ENCODE peak calls at places on chromosomes 16 and 17, in six cellular contexts. One of them, this sample, is unnamed.

GRCh38 chr17:59829217-59830006 is 63.3 kb downstream of the TUBD1 start:
- DNase-seq in stomach: no peak
- DNase-seq in transverse colon: no peak
- DNase-seq in Peyer's patch: peak; percentile 66
- DNase-seq in HCT116: peak; percentile 100
- DNase-seq in heart left ventricle: no peak
- DNase-seq in this sample: no peak

GRCh38 chr17:44331249-44331760 is 6.7 kb upstream of the SLC25A39 start:
- DNase-seq in stomach: peak; percentile 80
- DNase-seq in transverse colon: peak; percentile 83
- DNase-seq in Peyer's patch: peak; percentile 92
- DNase-seq in HCT116: peak; percentile 79
- DNase-seq in heart left ventricle: peak; percentile 66
- DNase-seq in this sample: peak; percentile 91

GRCh38 chr16:87416826-87417471 is 24.8 kb downstream of the MAP1LC3B start:
- DNase-seq in stomach: no peak
- DNase-seq in transverse colon: peak; percentile 42
- DNase-seq in Peyer's patch: no peak
- DNase-seq in HCT116: no peak
- DNase-seq in heart left ventricle: no peak
- DNase-seq in this sample: no peak

GRCh38 chr16:26736084-26736483 is 330.6 kb upstream of the C16orf82 start:
- DNase-seq in stomach: no peak
- DNase-seq in transverse colon: no peak
- DNase-seq in Peyer's patch: no peak
- DNase-seq in HCT116: no peak
- DNase-seq in heart left ventricle: no peak
- DNase-seq in this sample: no peak

GRCh38 chr16:84065536-84066132 is 23.0 kb upstream of the SLC38A8 start:
- DNase-seq in stomach: peak; percentile 53
- DNase-seq in transverse colon: peak; percentile 46
- DNase-seq in Peyer's patch: peak; percentile 81
- DNase-seq in HCT116: peak; percentile 48
- DNase-seq in heart left ventricle: no peak
- DNase-seq in this sample: peak; percentile 85

GRCh38 chr17:35372846-35373531 is 432 bp downstream of the SLFN11 start:
- DNase-seq in stomach: peak; percentile 32
- DNase-seq in transverse colon: peak; percentile 56
- DNase-seq in Peyer's patch: peak; percentile 66
- DNase-seq in HCT116: no peak
- DNase-seq in heart left ventricle: peak; percentile 29
- DNase-seq in this sample: no peak

GRCh38 chr17:48995871-48996695 is 1.1 kb upstream of the IGF2BP1 start:
- DNase-seq in stomach: no peak
- DNase-seq in transverse colon: no peak
- DNase-seq in Peyer's patch: no peak
- DNase-seq in HCT116: no peak
- DNase-seq in heart left ventricle: no peak
- DNase-seq in this sample: peak; percentile 79

GRCh38 chr17:63435681-63436522 is 10.2 kb downstream of the CYB561 start:
- DNase-seq in stomach: peak; percentile 67
- DNase-seq in transverse colon: peak; percentile 42
- DNase-seq in Peyer's patch: peak; percentile 74
- DNase-seq in HCT116: no peak
- DNase-seq in heart left ventricle: peak; percentile 28
- DNase-seq in this sample: no peak

GRCh38 chr16:57276596-57276995 is 7.9 kb downstream of the PLLP start:
- DNase-seq in stomach: no peak
- DNase-seq in transverse colon: no peak
- DNase-seq in Peyer's patch: no peak
- DNase-seq in HCT116: no peak
- DNase-seq in heart left ventricle: no peak
- DNase-seq in this sample: no peak

GRCh38 chr16:28280881-28281836 is 11.2 kb upstream of the SBK1 start:
- DNase-seq in stomach: no peak
- DNase-seq in transverse colon: no peak
- DNase-seq in Peyer's patch: no peak
- DNase-seq in HCT116: no peak
- DNase-seq in heart left ventricle: no peak
- DNase-seq in this sample: no peak

GRCh38 chr16:54939537-54940278 is 9.0 kb downstream of the IRX5 start:
- DNase-seq in stomach: no peak
- DNase-seq in transverse colon: no peak
- DNase-seq in Peyer's patch: no peak
- DNase-seq in HCT116: no peak
- DNase-seq in heart left ventricle: no peak
- DNase-seq in this sample: peak; percentile 90

GRCh38 chr17:35244345-35245195 is 1.7 kb downstream of the SLFN5 start:
- DNase-seq in stomach: peak; percentile 66
- DNase-seq in transverse colon: peak; percentile 68
- DNase-seq in Peyer's patch: peak; percentile 91
- DNase-seq in HCT116: peak; percentile 33
- DNase-seq in heart left ventricle: peak; percentile 80
- DNase-seq in this sample: peak; percentile 88

GRCh38 chr17:9979463-9979995 is 74.5 kb upstream of the RCVRN start:
- DNase-seq in stomach: no peak
- DNase-seq in transverse colon: no peak
- DNase-seq in Peyer's patch: no peak
- DNase-seq in HCT116: no peak
- DNase-seq in heart left ventricle: no peak
- DNase-seq in this sample: no peak

GRCh38 chr17:7955414-7956042 is 23.5 kb downstream of the CNTROB start:
- DNase-seq in stomach: no peak
- DNase-seq in transverse colon: no peak
- DNase-seq in Peyer's patch: no peak
- DNase-seq in HCT116: no peak
- DNase-seq in heart left ventricle: no peak
- DNase-seq in this sample: peak; percentile 15

GRCh38 chr17:62093188-62094155 is 28.4 kb upstream of the MED13 start:
- DNase-seq in stomach: no peak
- DNase-seq in transverse colon: no peak
- DNase-seq in Peyer's patch: no peak
- DNase-seq in HCT116: peak; percentile 90
- DNase-seq in heart left ventricle: no peak
- DNase-seq in this sample: no peak

GRCh38 chr16:8958344-8958808 is 5.3 kb downstream of the USP7 start:
- DNase-seq in stomach: no peak
- DNase-seq in transverse colon: peak; percentile 52
- DNase-seq in Peyer's patch: peak; percentile 69
- DNase-seq in HCT116: no peak
- DNase-seq in heart left ventricle: peak; percentile 39
- DNase-seq in this sample: no peak

GRCh38 chr17:55641559-55642160 is 81.0 kb downstream of the TMEM100 start:
- DNase-seq in stomach: peak; percentile 49
- DNase-seq in transverse colon: peak; percentile 57
- DNase-seq in Peyer's patch: peak; percentile 78
- DNase-seq in HCT116: peak; percentile 57
- DNase-seq in heart left ventricle: peak; percentile 74
- DNase-seq in this sample: peak; percentile 44

GRCh38 chr17:57927048-57927723 is 28.0 kb downstream of the CUEDC1 start:
- DNase-seq in stomach: peak; percentile 53
- DNase-seq in transverse colon: peak; percentile 51
- DNase-seq in Peyer's patch: no peak
- DNase-seq in HCT116: no peak
- DNase-seq in heart left ventricle: peak; percentile 71
- DNase-seq in this sample: no peak

GRCh38 chr17:55612691-55613141 is 101.5 kb upstream of the SMIM36 start:
- DNase-seq in stomach: no peak
- DNase-seq in transverse colon: no peak
- DNase-seq in Peyer's patch: no peak
- DNase-seq in HCT116: no peak
- DNase-seq in heart left ventricle: no peak
- DNase-seq in this sample: no peak

GRCh38 chr16:56382901-56383355 is 42.4 kb downstream of the AMFR start:
- DNase-seq in stomach: no peak
- DNase-seq in transverse colon: no peak
- DNase-seq in Peyer's patch: no peak
- DNase-seq in HCT116: no peak
- DNase-seq in heart left ventricle: no peak
- DNase-seq in this sample: no peak

GRCh38 chr17:72556944-72557826 is 436.4 kb downstream of the SOX9 start:
- DNase-seq in stomach: peak; percentile 79
- DNase-seq in transverse colon: peak; percentile 75
- DNase-seq in Peyer's patch: peak; percentile 84
- DNase-seq in HCT116: peak; percentile 83
- DNase-seq in heart left ventricle: peak; percentile 57
- DNase-seq in this sample: peak; percentile 90

GRCh38 chr17:50661795-50662391 is 27.2 kb downstream of the ABCC3 start:
- DNase-seq in stomach: peak; percentile 77
- DNase-seq in transverse colon: peak; percentile 90
- DNase-seq in Peyer's patch: peak; percentile 86
- DNase-seq in HCT116: peak; percentile 92
- DNase-seq in heart left ventricle: no peak
- DNase-seq in this sample: no peak

GRCh38 chr17:36544320-36545092 is at the start of gene GGNBP2:
- DNase-seq in stomach: peak; percentile 92
- DNase-seq in transverse colon: peak; percentile 93
- DNase-seq in Peyer's patch: peak; percentile 96
- DNase-seq in HCT116: peak; percentile 76
- DNase-seq in heart left ventricle: peak; percentile 97
- DNase-seq in this sample: peak; percentile 84

GRCh38 chr17:81898885-81899284 is 3.2 kb upstream of the NPB start:
- DNase-seq in stomach: no peak
- DNase-seq in transverse colon: no peak
- DNase-seq in Peyer's patch: no peak
- DNase-seq in HCT116: no peak
- DNase-seq in heart left ventricle: no peak
- DNase-seq in this sample: no peak

GRCh38 chr16:50284131-50284911 is 18.0 kb downstream of the ADCY7 start:
- DNase-seq in stomach: peak; percentile 49
- DNase-seq in transverse colon: peak; percentile 52
- DNase-seq in Peyer's patch: peak; percentile 61
- DNase-seq in HCT116: no peak
- DNase-seq in heart left ventricle: peak; percentile 60
- DNase-seq in this sample: no peak

GRCh38 chr17:50049636-50050035 is 6.3 kb upstream of the ITGA3 start:
- DNase-seq in stomach: no peak
- DNase-seq in transverse colon: no peak
- DNase-seq in Peyer's patch: no peak
- DNase-seq in HCT116: no peak
- DNase-seq in heart left ventricle: no peak
- DNase-seq in this sample: no peak

GRCh38 chr17:79850571-79851460 is 11.6 kb upstream of the CBX4 start:
- DNase-seq in stomach: no peak
- DNase-seq in transverse colon: no peak
- DNase-seq in Peyer's patch: no peak
- DNase-seq in HCT116: peak; percentile 91
- DNase-seq in heart left ventricle: no peak
- DNase-seq in this sample: no peak

GRCh38 chr16:66344533-66345145 is 21.9 kb upstream of the CDH5 start:
- DNase-seq in stomach: no peak
- DNase-seq in transverse colon: no peak
- DNase-seq in Peyer's patch: peak; percentile 74
- DNase-seq in HCT116: no peak
- DNase-seq in heart left ventricle: no peak
- DNase-seq in this sample: no peak

GRCh38 chr16:46882940-46883307 is 1.2 kb upstream of the GPT2 start:
- DNase-seq in stomach: no peak
- DNase-seq in transverse colon: no peak
- DNase-seq in Peyer's patch: no peak
- DNase-seq in HCT116: no peak
- DNase-seq in heart left ventricle: no peak
- DNase-seq in this sample: no peak

GRCh38 chr16:73054131-73054496 is 6.2 kb upstream of the ZFHX3 start:
- DNase-seq in stomach: no peak
- DNase-seq in transverse colon: no peak
- DNase-seq in Peyer's patch: no peak
- DNase-seq in HCT116: no peak
- DNase-seq in heart left ventricle: no peak
- DNase-seq in this sample: no peak

GRCh38 chr16:73053038-73053378 is 5.1 kb upstream of the ZFHX3 start:
- DNase-seq in stomach: no peak
- DNase-seq in transverse colon: no peak
- DNase-seq in Peyer's patch: no peak
- DNase-seq in HCT116: no peak
- DNase-seq in heart left ventricle: no peak
- DNase-seq in this sample: no peak

GRCh38 chr16:73053379-73054130 is 5.6 kb upstream of the ZFHX3 start:
- DNase-seq in stomach: no peak
- DNase-seq in transverse colon: no peak
- DNase-seq in Peyer's patch: no peak
- DNase-seq in HCT116: peak; percentile 55
- DNase-seq in heart left ventricle: no peak
- DNase-seq in this sample: no peak

GRCh38 chr16:73056383-73056782 is 8.5 kb upstream of the ZFHX3 start:
- DNase-seq in stomach: no peak
- DNase-seq in transverse colon: no peak
- DNase-seq in Peyer's patch: peak; percentile 41
- DNase-seq in HCT116: no peak
- DNase-seq in heart left ventricle: no peak
- DNase-seq in this sample: no peak

GRCh38 chr16:73054732-73055481 is 7.0 kb upstream of the ZFHX3 start:
- DNase-seq in stomach: no peak
- DNase-seq in transverse colon: no peak
- DNase-seq in Peyer's patch: no peak
- DNase-seq in HCT116: no peak
- DNase-seq in heart left ventricle: no peak
- DNase-seq in this sample: no peak
- H3K4me3 ChIP-seq in stomach: peak overlapping the region; percentile 85
- H3K4me3 ChIP-seq in transverse colon: no peak overlapping the region
- H3K4me3 ChIP-seq in Peyer's patch: peak overlapping the region; percentile 86
- H3K4me3 ChIP-seq in HCT116: peak overlapping the region; percentile 57
- H3K4me3 ChIP-seq in heart left ventricle: peak overlapping the region; percentile 18
- H3K4me3 ChIP-seq in this sample: no peak overlapping the region

GRCh38 chr17:73568934-73569333 is 75.3 kb downstream of the SDK2 start:
- DNase-seq in stomach: no peak
- DNase-seq in transverse colon: no peak
- DNase-seq in Peyer's patch: no peak
- DNase-seq in HCT116: no peak
- DNase-seq in heart left ventricle: no peak
- DNase-seq in this sample: no peak
- TF ChIP-seq POLR2A in stomach: no peak
- TF ChIP-seq POLR2A in transverse colon: no peak
- TF ChIP-seq POLR2A in Peyer's patch: no peak
- TF ChIP-seq POLR2A in HCT116: no peak
- TF ChIP-seq POLR2A in heart left ventricle: no peak
- TF ChIP-seq POLR2A in this sample: no peak

DNA sequence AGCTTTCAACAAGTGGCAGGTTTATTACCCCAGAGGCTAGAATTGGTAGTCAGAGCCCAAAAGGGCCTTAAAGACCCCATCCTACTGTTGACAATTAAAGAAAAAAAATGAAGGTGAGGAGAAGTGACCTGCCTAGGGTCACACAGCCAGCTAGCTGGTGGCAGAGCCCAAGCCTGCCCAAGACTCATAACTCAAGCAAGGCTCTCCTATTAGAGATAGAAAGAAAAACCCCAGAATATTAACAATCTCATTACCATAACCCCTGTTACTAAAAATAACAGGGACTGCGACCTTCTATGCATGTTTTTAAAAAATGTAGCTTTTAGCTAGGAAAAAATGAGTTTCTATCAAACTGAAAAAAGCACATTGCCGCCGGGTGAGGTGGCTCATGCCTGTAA is 14.0 kb downstream of the HSPB9 start:
- DNase-seq in stomach: no peak
- DNase-seq in transverse colon: no peak
- DNase-seq in Peyer's patch: no peak
- DNase-seq in HCT116: no peak
- DNase-seq in heart left ventricle: no peak
- DNase-seq in this sample: no peak
- H3K4me3 ChIP-seq in stomach: peak overlapping the region; percentile 26
- H3K4me3 ChIP-seq in transverse colon: no peak overlapping the region
- H3K4me3 ChIP-seq in Peyer's patch: peak overlapping the region; percentile 31
- H3K4me3 ChIP-seq in HCT116: no peak overlapping the region
- H3K4me3 ChIP-seq in heart left ventricle: peak overlapping the region; percentile 1
- H3K4me3 ChIP-seq in this sample: no peak overlapping the region

GRCh38 chr17:20155258-20156195 is 146.4 kb downstream of the SPECC1 start:
- DNase-seq in stomach: peak; percentile 100
- DNase-seq in transverse colon: peak; percentile 99
- DNase-seq in Peyer's patch: peak; percentile 99
- DNase-seq in HCT116: peak; percentile 87
- DNase-seq in heart left ventricle: peak; percentile 98
- DNase-seq in this sample: peak; percentile 94
- TF ChIP-seq POLR2A in stomach: no peak
- TF ChIP-seq POLR2A in transverse colon: peak; percentile 86
- TF ChIP-seq POLR2A in Peyer's patch: peak; percentile 54
- TF ChIP-seq POLR2A in HCT116: no peak
- TF ChIP-seq POLR2A in heart left ventricle: no peak
- TF ChIP-seq POLR2A in this sample: no peak

This sample was measured in lower leg skin.